ENCODE peak calls at places on chromosome 1, in eight cellular contexts. W is AG09309; N is fibroblast of pulmonary artery; J is GM12891; D is GM12864; U is naive thymus-derived CD4-positive, alpha-beta T cell; I is sciatic nerve; V is germinal center. X is an unnamed sample.

GRCh38 chr1:11178021-11179015 is 10.8 kb upstream of the ANGPTL7 start:
- DNase-seq in V (no peak), J (no peak), U (no peak), W (no peak), D (no peak), N (no peak), I (no peak), X (no peak)

GRCh38 chr1:6601049-6601864 is 1.4 kb downstream of the KLHL21 start:
- DNase-seq in J (no peak), I (peak; percentile 85), W (peak; percentile 76), U (peak; percentile 54), V (peak; percentile 39), D (no peak), N (peak; percentile 94), X (peak; percentile 67)

GRCh38 chr1:111448482-111448917 is 556 bp downstream of the WDR77 start:
- DNase-seq in U (peak; percentile 11), D (no peak), N (no peak), J (no peak), W (no peak), I (no peak), V (peak; percentile 25), X (peak; percentile 10)

GRCh38 chr1:47643506-47644215 is 205.8 kb downstream of the FOXD2 start:
- DNase-seq in V (no peak), W (no peak), I (no peak), N (no peak), U (no peak), D (no peak), J (no peak), X (no peak)

GRCh38 chr1:200029035-200029623 is 1.6 kb downstream of the NR5A2 start:
- DNase-seq in D (no peak), J (no peak), N (no peak), I (no peak), U (no peak), W (no peak), V (peak; percentile 74), X (no peak)

GRCh38 chr1:36212782-36213181 is 11.5 kb upstream of the THRAP3 start:
- DNase-seq in D (no peak), I (no peak), N (no peak), V (no peak), W (no peak), U (no peak), J (no peak), X (no peak)

GRCh38 chr1:219434285-219434950 is 178.5 kb downstream of the ZC3H11B start:
- DNase-seq in J (no peak), I (no peak), D (no peak), W (no peak), V (no peak), N (no peak), U (no peak), X (no peak)

GRCh38 chr1:230600111-230601000 is 41.9 kb upstream of the COG2 start:
- DNase-seq in W (no peak), J (no peak), D (no peak), I (no peak), U (no peak), N (no peak), V (no peak), X (no peak)

GRCh38 chr1:169692766-169693460 is 18.5 kb downstream of the SELL start:
- DNase-seq in W (no peak), V (no peak), I (no peak), D (peak; percentile 37), N (no peak), U (peak; percentile 83), J (no peak), X (no peak)

GRCh38 chr1:166377896-166378295 is 211.1 kb upstream of the FAM78B start:
- DNase-seq in D (no peak), J (no peak), N (no peak), V (no peak), W (no peak), I (no peak), U (no peak), X (no peak)

GRCh38 chr1:21238141-21238800 is 52.0 kb downstream of the ECE1 start:
- DNase-seq in U (no peak), W (peak; percentile 34), V (no peak), N (no peak), J (no peak), I (no peak), D (no peak), X (no peak)

GRCh38 chr1:54564312-54565112 is 16.5 kb downstream of the ACOT11 start:
- DNase-seq in J (no peak), W (no peak), V (no peak), D (no peak), U (no peak), I (no peak), N (no peak), X (no peak)

GRCh38 chr1:235908742-235909520 is 42.2 kb upstream of the LYST start:
- DNase-seq in J (no peak), W (peak; percentile 82), N (peak; percentile 72), V (no peak), I (no peak), U (no peak), D (no peak), X (no peak)

GRCh38 chr1:4027492-4028138 is 127.5 kb upstream of the C1orf174 start:
- DNase-seq in N (no peak), I (no peak), U (no peak), V (peak; percentile 89), D (peak; percentile 45), W (no peak), J (peak; percentile 81), X (no peak)

GRCh38 chr1:44798481-44799365 is 1.5 kb upstream of the PLK3 start:
- DNase-seq in V (no peak), I (peak; percentile 58), U (no peak), W (no peak), N (no peak), J (no peak), D (no peak), X (peak; percentile 27)

GRCh38 chr1:170156594-170156993 is 10.8 kb downstream of the NTMT2 start:
- DNase-seq in N (no peak), W (no peak), J (no peak), V (no peak), I (no peak), U (no peak), D (no peak), X (no peak)

GRCh38 chr1:36224537-36225297 is 474 bp downstream of the THRAP3 start:
- DNase-seq in I (peak; percentile 88), D (no peak), J (peak; percentile 77), U (no peak), V (peak; percentile 86), N (peak; percentile 89), W (peak; percentile 40), X (no peak)

GRCh38 chr1:237888143-237888542 is 2.6 kb downstream of the ZP4 start:
- DNase-seq in I (no peak), W (no peak), V (no peak), D (no peak), N (no peak), J (no peak), U (no peak), X (no peak)

GRCh38 chr1:225451340-225451739 is 23.5 kb upstream of the LBR start:
- DNase-seq in W (no peak), D (no peak), U (no peak), N (no peak), I (peak; percentile 18), V (no peak), J (no peak), X (no peak)

GRCh38 chr1:2980073-2980791 is 41.0 kb upstream of the ACTRT2 start:
- DNase-seq in J (no peak), D (no peak), V (no peak), W (no peak), U (no peak), N (no peak), I (peak; percentile 31), X (peak; percentile 36)

GRCh38 chr1:82153282-82153630 is 352.5 kb downstream of the ADGRL2 start:
- DNase-seq in N (peak; percentile 10), W (peak; percentile 27), J (no peak), U (no peak), D (no peak), V (no peak), I (no peak), X (no peak)

GRCh38 chr1:109677459-109677858 is 9.6 kb downstream of the GSTM2 start:
- DNase-seq in U (no peak), N (no peak), J (no peak), I (no peak), W (no peak), V (no peak), D (no peak), X (no peak)

GRCh38 chr1:3707298-3707938 is 44.8 kb upstream of the CCDC27 start:
- DNase-seq in V (no peak), D (no peak), I (no peak), U (no peak), J (no peak), N (no peak), W (no peak), X (no peak)

GRCh38 chr1:157992031-157992568 is 1.3 kb upstream of the KIRREL1 start:
- DNase-seq in D (no peak), U (peak; percentile 16), J (peak; percentile 58), I (peak; percentile 90), V (peak; percentile 63), N (peak; percentile 74), W (no peak), X (peak; percentile 48)